ENCODE peak calls at places on chromosomes 12 and 14, in six cellular contexts. X is IMR-90, V is H9, I is trophoblast cell, S is mesenchymal stem cell, C is H1. E is an unnamed sample.

GRCh38 chr12:98985156-98985555 is 340.1 kb downstream of the APAF1 start:
- DNase-seq in X (no peak), V (no peak), I (no peak), S (no peak), C (no peak), E (no peak)

GRCh38 chr14:73125169-73125588 is 11.1 kb upstream of the PSEN1 start:
- DNase-seq in X (no peak), V (no peak), I (no peak), S (no peak), C (no peak), E (no peak)

GRCh38 chr14:32934891-32935633 is 3.6 kb upstream of the NPAS3 start:
- DNase-seq in X (no peak), V (peak), I (no peak), S (peak), C (no peak), E (no peak)

GRCh38 chr14:72401632-72402428 is 469.6 kb downstream of the RGS6 start:
- DNase-seq in X (no peak), V (no peak), I (no peak), S (no peak), C (no peak), E (no peak)

GRCh38 chr12:23084236-23084995 is 459.4 kb downstream of the ETNK1 start:
- DNase-seq in X (peak), V (no peak), I (peak), S (peak), C (no peak), E (no peak)

GRCh38 chr14:86714153-86714552 is 1184.2 kb downstream of the FLRT2 start:
- DNase-seq in X (no peak), V (no peak), I (no peak), S (no peak), C (no peak), E (no peak)

GRCh38 chr12:89756638-89757321 is 48.1 kb upstream of the ATP2B1 start:
- DNase-seq in X (peak), V (no peak), I (peak), S (peak), C (no peak), E (no peak)

GRCh38 chr12:14367097-14367661 is 1.7 kb downstream of the ATF7IP start:
- DNase-seq in X (peak), V (no peak), I (peak), S (peak), C (no peak), E (no peak)

GRCh38 chr12:24034894-24035293 is 85.4 kb upstream of the SOX5 start:
- DNase-seq in X (no peak), V (no peak), I (no peak), S (no peak), C (no peak), E (no peak)

GRCh38 chr14:104819361-104819771 is 18.5 kb downstream of the ZBTB42 start:
- DNase-seq in X (no peak), V (no peak), I (no peak), S (no peak), C (no peak), E (no peak)

GRCh38 chr12:63770375-63770774 is 9.3 kb upstream of the RXYLT1 start:
- DNase-seq in X (no peak), V (no peak), I (no peak), S (no peak), C (no peak), E (no peak)

GRCh38 chr12:106586803-106587684 is 4.2 kb downstream of the RFX4 start:
- DNase-seq in X (no peak), V (peak), I (no peak), S (peak), C (no peak), E (peak)

GRCh38 chr14:88488897-88489296 is 65.9 kb downstream of the PTPN21 start:
- DNase-seq in X (no peak), V (no peak), I (peak), S (no peak), C (no peak), E (no peak)

GRCh38 chr12:115257791-115258190 is 573.8 kb upstream of the TBX3 start:
- DNase-seq in X (peak), V (no peak), I (no peak), S (peak), C (no peak), E (no peak)

GRCh38 chr12:42756841-42757661 is 167.5 kb upstream of the PRICKLE1 start:
- DNase-seq in X (peak), V (peak), I (peak), S (peak), C (peak), E (peak)

GRCh38 chr12:94193168-94193567 is 44.8 kb downstream of the PLXNC1 start:
- DNase-seq in X (no peak), V (no peak), I (no peak), S (no peak), C (no peak), E (no peak)

GRCh38 chr12:25759752-25760151 is 198.7 kb upstream of the RASSF8 start:
- DNase-seq in X (peak), V (no peak), I (no peak), S (no peak), C (no peak), E (no peak)

GRCh38 chr14:78967111-78967809 is 797.1 kb downstream of the NRXN3 start:
- DNase-seq in X (peak), V (no peak), I (no peak), S (peak), C (no peak), E (no peak)

GRCh38 chr14:75430526-75430925 is 2.7 kb downstream of the JDP2 start:
- DNase-seq in X (peak), V (peak), I (no peak), S (peak), C (no peak), E (no peak)

GRCh38 chr12:108282676-108283075 is 56.4 kb downstream of the CMKLR1 start:
- DNase-seq in X (no peak), V (no peak), I (no peak), S (no peak), C (no peak), E (no peak)

GRCh38 chr14:24673534-24674203 is 39.7 kb upstream of the GZMB start:
- DNase-seq in X (no peak), V (no peak), I (no peak), S (no peak), C (no peak), E (no peak)

GRCh38 chr14:68285421-68286179 is 466.0 kb downstream of the RAD51B start:
- DNase-seq in X (no peak), V (no peak), I (no peak), S (no peak), C (no peak), E (no peak)

GRCh38 chr14:103496776-103497175 is 25.9 kb downstream of the CKB start:
- DNase-seq in X (peak), V (no peak), I (no peak), S (peak), C (no peak), E (no peak)

GRCh38 chr14:94392510-94392935 is 4.1 kb upstream of the SERPINA1 start:
- DNase-seq in X (peak), V (no peak), I (no peak), S (no peak), C (no peak), E (no peak)

GRCh38 chr12:81077686-81078441 is at the start of gene ACSS3:
- DNase-seq in X (no peak), V (peak), I (no peak), S (peak), C (peak), E (peak)

GRCh38 chr12:49951411-49952105 is 1.0 kb downstream of the AQP2 start:
- DNase-seq in X (no peak), V (no peak), I (no peak), S (no peak), C (no peak), E (no peak)

GRCh38 chr12:27083861-27084271 is 1.5 kb upstream of the C12orf71 start:
- DNase-seq in X (peak), V (no peak), I (no peak), S (peak), C (no peak), E (peak)

GRCh38 chr14:24984846-24985589 is 64.9 kb downstream of the STXBP6 start:
- DNase-seq in X (no peak), V (no peak), I (peak), S (no peak), C (no peak), E (no peak)

GRCh38 chr12:5217936-5218335 is 174.3 kb downstream of the KCNA5 start:
- DNase-seq in X (no peak), V (no peak), I (no peak), S (no peak), C (no peak), E (no peak)

GRCh38 chr12:121738340-121738858 is 25.8 kb downstream of the TMEM120B start:
- DNase-seq in X (no peak), V (no peak), I (no peak), S (no peak), C (no peak), E (no peak)

GRCh38 chr12:121737421-121737820 is 24.9 kb downstream of the TMEM120B start:
- DNase-seq in X (no peak), V (no peak), I (no peak), S (no peak), C (no peak), E (no peak)

GRCh38 chr12:121741743-121742142 is 29.2 kb downstream of the TMEM120B start:
- DNase-seq in X (no peak), V (no peak), I (no peak), S (no peak), C (no peak), E (no peak)

GRCh38 chr12:121740847-121741246 is 28.3 kb downstream of the TMEM120B start:
- DNase-seq in X (no peak), V (no peak), I (no peak), S (no peak), C (no peak), E (no peak)
- H4K91ac ChIP-seq in X (no peak), V (no peak), I (no peak), S (no peak), C (no peak), E (no peak)

GRCh38 chr14:106585692-106586091 is 1059.3 kb downstream of the TMEM121 start:
- DNase-seq in X (no peak), V (no peak), I (no peak), S (no peak), C (no peak), E (no peak)
- H2AFZ ChIP-seq in X (no peak), V (no peak), I (no peak), S (no peak), C (no peak), E (no peak)

GRCh38 chr14:23588884-23589598 is 10.5 kb upstream of the JPH4 start:
- DNase-seq in X (peak), V (peak), I (peak), S (peak), C (no peak), E (peak)

GRCh38 chr14:23590198-23590597 is 11.6 kb upstream of the JPH4 start:
- DNase-seq in X (no peak), V (no peak), I (no peak), S (no peak), C (no peak), E (no peak)

DNA sequence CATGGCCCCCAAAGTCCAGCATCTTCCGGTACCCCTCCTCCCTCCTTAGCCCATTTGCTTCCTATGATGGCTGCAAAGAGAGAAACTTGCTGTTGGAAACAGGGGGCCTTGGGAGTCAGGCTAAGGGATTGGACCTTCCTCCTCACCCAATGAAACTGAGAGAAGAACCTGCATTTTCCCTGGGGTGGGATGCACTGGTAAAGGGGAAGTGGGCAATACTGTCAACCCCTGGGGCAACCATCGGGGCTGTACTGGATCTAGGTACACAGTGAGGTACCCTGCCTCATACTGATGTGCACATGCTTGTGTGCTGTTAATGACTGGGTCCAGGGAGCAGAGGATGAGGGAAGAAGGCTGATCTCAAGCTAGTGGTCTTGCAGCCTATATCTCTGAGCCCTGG is 11.0 kb upstream of the JPH4 start:
- DNase-seq in X (no peak), V (no peak), I (no peak), S (no peak), C (no peak), E (no peak)
- H3K4ac ChIP-seq in X (no peak), V (no peak), I (no peak), S (no peak), C (no peak), E (no peak)

GRCh38 chr14:36525746-36526099 is 5.7 kb upstream of the NKX2-1 start:
- DNase-seq in X (no peak), V (no peak), I (no peak), S (no peak), C (no peak), E (no peak)
- H4K91ac ChIP-seq in X (no peak), V (no peak), I (no peak), S (no peak), C (no peak), E (no peak)

GRCh38 chr14:51211149-51211548 is 28.9 kb upstream of the TMX1 start:
- DNase-seq in X (peak), V (no peak), I (no peak), S (no peak), C (no peak), E (no peak)

GRCh38 chr14:51219473-51220448 is 20.3 kb upstream of the TMX1 start:
- DNase-seq in X (peak), V (no peak), I (no peak), S (peak), C (no peak), E (no peak)

GRCh38 chr14:51216602-51217001 is 23.4 kb upstream of the TMX1 start:
- DNase-seq in X (no peak), V (no peak), I (no peak), S (no peak), C (no peak), E (no peak)
- H2AFZ ChIP-seq in X (no peak), V (no peak), I (no peak), S (no peak), C (no peak), E (no peak)

GRCh38 chr12:6452245-6452731 is 446 bp downstream of the TAPBPL start:
- DNase-seq in X (no peak), V (no peak), I (no peak), S (no peak), C (no peak), E (no peak)

GRCh38 chr12:6450869-6451347 is 934 bp upstream of the TAPBPL start:
- DNase-seq in X (no peak), V (peak), I (no peak), S (no peak), C (no peak), E (no peak)

GRCh38 chr12:6452908-6453630 is 1.2 kb downstream of the TAPBPL start:
- DNase-seq in X (no peak), V (no peak), I (no peak), S (no peak), C (no peak), E (no peak)

GRCh38 chr12:6450091-6450868 is 1.6 kb upstream of the TAPBPL start:
- DNase-seq in X (no peak), V (no peak), I (no peak), S (no peak), C (no peak), E (no peak)

GRCh38 chr12:6451348-6452244 is at the start of gene TAPBPL:
- DNase-seq in X (peak), V (peak), I (peak), S (peak), C (no peak), E (no peak)
- H3K4ac ChIP-seq in X (peak), V (peak), I (no peak), S (peak), C (peak), E (no peak)

GRCh38 chr14:41817626-41818025 is 210.9 kb downstream of the LRFN5 start:
- DNase-seq in X (peak), V (no peak), I (no peak), S (peak), C (no peak), E (no peak)
- H4K91ac ChIP-seq in X (no peak), V (no peak), I (no peak), S (no peak), C (no peak), E (no peak)

DNA sequence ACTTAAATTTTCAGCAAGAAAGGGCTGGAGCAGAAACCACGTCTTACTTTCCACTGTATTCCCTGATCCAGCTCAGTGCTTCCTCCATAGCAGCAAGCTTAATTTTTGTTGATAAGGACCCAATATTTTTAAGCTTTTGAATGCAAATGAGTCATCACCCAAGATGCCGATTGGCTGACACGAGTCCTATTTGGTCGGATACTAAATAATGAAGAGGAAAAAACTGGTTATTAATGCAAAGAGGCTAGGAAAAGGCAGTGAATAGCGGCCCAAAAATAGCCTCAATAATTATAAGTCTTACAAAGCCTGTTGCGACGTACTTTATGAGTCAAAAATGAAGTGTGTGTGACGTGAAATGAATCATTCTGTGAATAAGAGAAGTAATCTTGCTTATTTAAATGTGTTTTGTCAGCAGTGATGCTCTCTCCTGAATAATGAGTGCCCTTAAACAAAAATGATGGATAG is 46.9 kb upstream of the IGF1 start:
- DNase-seq in X (peak), V (no peak), I (no peak), S (no peak), C (no peak), E (no peak)
- H2AFZ ChIP-seq in X (no peak), V (no peak), I (no peak), S (no peak), C (no peak), E (no peak)

GRCh38 chr12:52144512-52145227 is 47.1 kb downstream of the KRT80 start:
- DNase-seq in X (no peak), V (peak), I (no peak), S (no peak), C (no peak), E (no peak)
- H3K4ac ChIP-seq in X (peak), V (no peak), I (peak), S (no peak), C (no peak), E (peak)

E was measured in neuronal stem cell.